ENCODE peak calls at places on chromosomes 4 and X, in nine cellular contexts. B is anterior cingulate cortex; D is AG09309; M is GM23338; S is stimulated activated CD4-positive, alpha-beta T cell treated with anti-CD3 and anti-CD28 coated beads, Interleukin-12 subunit alpha, Interleukin-12 subunit beta, amount 100 ng/mL, for 4 hours; Y is tibial nerve; J is Right ventricle myocardium superior; I is neural crest cell; K is substantia nigra. A is an unnamed sample.

GRCh38 chrX:22314211-22314610 is 41.5 kb downstream of the CBLL2 start:
- DNase-seq in B (no peak), D (no peak), M (no peak), S (no peak), Y (no peak), J (no peak), I (no peak), K (no peak), A (no peak)

GRCh38 chrX:39855748-39856129 is 242.0 kb downstream of the BCOR start:
- DNase-seq in B (no peak), D (no peak), M (peak), S (peak), Y (no peak), J (no peak), I (no peak), K (no peak), A (no peak)

GRCh38 chr4:108029731-108030130 is 40.0 kb downstream of the HADH start:
- DNase-seq in B (no peak), D (no peak), M (no peak), S (no peak), Y (no peak), J (no peak), I (no peak), K (no peak), A (no peak)

GRCh38 chr4:3248811-3249661 is at the start of gene MSANTD1:
- DNase-seq in B (no peak), D (no peak), M (peak), S (no peak), Y (no peak), J (no peak), I (no peak), K (no peak), A (no peak)

GRCh38 chrX:29145316-29145715 is 558.1 kb downstream of the IL1RAPL1 start:
- DNase-seq in B (no peak), D (no peak), M (no peak), S (no peak), Y (no peak), J (no peak), I (no peak), K (no peak), A (no peak)

GRCh38 chrX:19152762-19153161 is 30.5 kb upstream of the ADGRG2 start:
- DNase-seq in B (no peak), D (no peak), M (no peak), S (no peak), Y (no peak), J (no peak), I (no peak), K (no peak), A (no peak)

GRCh38 chr4:40333921-40334352 is 1.2 kb upstream of the CHRNA9 start:
- DNase-seq in B (no peak), D (no peak), M (peak), S (no peak), Y (no peak), J (no peak), I (no peak), K (no peak), A (no peak)

GRCh38 chr4:6229095-6229494 is 28.7 kb upstream of the JAKMIP1 start:
- DNase-seq in B (peak), D (no peak), M (no peak), S (no peak), Y (no peak), J (no peak), I (no peak), K (peak), A (peak)

GRCh38 chr4:20042769-20043168 is 208.9 kb upstream of the SLIT2 start:
- DNase-seq in B (no peak), D (no peak), M (peak), S (no peak), Y (no peak), J (no peak), I (no peak), K (no peak), A (no peak)

A was measured in C1 segment of cervical spinal cord.